ENCODE peak calls at places on chromosomes 13 and 19, in four cellular contexts. K is left cardiac atrium, Z is upper lobe of right lung, Y is foreskin keratinocyte. T is an unnamed sample.
A peak's percentile ranks its signal among the peaks of the same experiment; 100 is the strongest.

GRCh38 chr19:1355258-1355973 is 28.3 kb upstream of the NDUFS7 start:
- ATAC-seq in K (peak; percentile 15), Z (no peak), Y (no peak), T (no peak)

GRCh38 chr19:47699360-47699917 is 13.8 kb upstream of the EHD2 start:
- ATAC-seq in K (peak; percentile 54), Z (peak; percentile 65), Y (peak; percentile 21), T (no peak)

GRCh38 chr13:69459346-69459745 is 648.3 kb upstream of the ATXN8OS start:
- ATAC-seq in K (no peak), Z (no peak), Y (no peak), T (no peak)

GRCh38 chr19:43618921-43619261 is 538 bp downstream of the ZNF428 start:
- ATAC-seq in K (peak; percentile 20), Z (peak; percentile 64), Y (no peak), T (no peak)

GRCh38 chr13:106593131-106593530 is 25.2 kb upstream of the ARGLU1 start:
- ATAC-seq in K (no peak), Z (peak; percentile 59), Y (no peak), T (no peak)

GRCh38 chr19:32041681-32042292 is 303.6 kb upstream of the ZNF507 start:
- ATAC-seq in K (no peak), Z (peak; percentile 67), Y (no peak), T (no peak)

GRCh38 chr13:67372868-67373464 is 142.8 kb upstream of the PCDH9 start:
- ATAC-seq in K (no peak), Z (no peak), Y (no peak), T (no peak)

GRCh38 chr19:20661150-20661819 is at the start of gene ZNF626:
- ATAC-seq in K (peak; percentile 98), Z (peak; percentile 100), Y (peak; percentile 92), T (peak; percentile 99)

GRCh38 chr19:16185123-16185924 is at the start of gene FAM32A:
- ATAC-seq in K (peak; percentile 98), Z (peak; percentile 98), Y (peak; percentile 84), T (peak; percentile 99)

GRCh38 chr19:29232315-29232852 is 19.4 kb upstream of the UQCRFS1 start:
- ATAC-seq in K (no peak), Z (no peak), Y (no peak), T (no peak)

GRCh38 chr13:96036515-96036914 is 16.7 kb downstream of the UGGT2 start:
- ATAC-seq in K (no peak), Z (no peak), Y (no peak), T (no peak)

GRCh38 chr19:54247106-54247930 is 4.7 kb upstream of the LILRA6 start:
- ATAC-seq in K (peak; percentile 19), Z (peak; percentile 8), Y (no peak), T (no peak)

GRCh38 chr19:56917998-56918397 is 77.5 kb upstream of the PEG3 start:
- ATAC-seq in K (no peak), Z (no peak), Y (no peak), T (no peak)

GRCh38 chr19:39372941-39373340 is 18.0 kb downstream of the PAF1 start:
- ATAC-seq in K (peak; percentile 47), Z (peak; percentile 8), Y (no peak), T (peak; percentile 39)

GRCh38 chr19:42467437-42467760 is 24.7 kb upstream of the CXCL17 start:
- ATAC-seq in K (no peak), Z (no peak), Y (no peak), T (no peak)

GRCh38 chr19:50417138-50417849 is 1.4 kb upstream of the SPIB start:
- ATAC-seq in K (no peak), Z (no peak), Y (peak; percentile 17), T (no peak)

GRCh38 chr13:60765700-60766411 is 368.8 kb downstream of the TDRD3 start:
- ATAC-seq in K (peak; percentile 95), Z (peak; percentile 91), Y (peak; percentile 93), T (no peak)

GRCh38 chr13:38871275-38871674 is 119.4 kb downstream of the STOML3 start:
- ATAC-seq in K (no peak), Z (no peak), Y (no peak), T (no peak)

GRCh38 chr13:113777311-113778260 is 18.6 kb downstream of the TMEM255B start:
- ATAC-seq in K (peak; percentile 44), Z (peak; percentile 60), Y (peak; percentile 69), T (no peak)

GRCh38 chr13:65508338-65508737 is 1721.8 kb downstream of the PCDH9 start:
- ATAC-seq in K (no peak), Z (no peak), Y (no peak), T (no peak)

GRCh38 chr19:1266818-1267440 is 2.2 kb upstream of the CIRBP start:
- ATAC-seq in K (peak; percentile 31), Z (peak; percentile 49), Y (no peak), T (peak; percentile 6)

GRCh38 chr19:944171-944567 is 18.3 kb downstream of the ARID3A start:
- ATAC-seq in K (no peak), Z (no peak), Y (peak; percentile 16), T (no peak)

GRCh38 chr19:3798137-3798536 is 12.0 kb upstream of the MATK start:
- ATAC-seq in K (no peak), Z (no peak), Y (no peak), T (no peak)